ENCODE peak calls at places on chromosomes 6 and 20, in four cellular contexts. One of them, this sample, is unnamed.

GRCh38 chr6:51648236-51648635 is 439.2 kb downstream of the PKHD1 start:
- DNase-seq in CD8-positive, alpha-beta T cell: no peak
- DNase-seq in GM23248: no peak
- DNase-seq in CD8-positive, alpha-beta memory T cell: no peak
- DNase-seq in this sample: no peak

GRCh38 chr6:151808331-151809241 is 1.1 kb downstream of the ESR1 start:
- DNase-seq in CD8-positive, alpha-beta T cell: no peak
- DNase-seq in GM23248: peak; percentile 42
- DNase-seq in CD8-positive, alpha-beta memory T cell: no peak
- DNase-seq in this sample: no peak

GRCh38 chr6:158666637-158667359 is 16.9 kb downstream of the SYTL3 start:
- DNase-seq in CD8-positive, alpha-beta T cell: no peak
- DNase-seq in GM23248: peak; percentile 60
- DNase-seq in CD8-positive, alpha-beta memory T cell: no peak
- DNase-seq in this sample: peak; percentile 86

GRCh38 chr6:77620290-77620882 is 32.5 kb upstream of the MEI4 start:
- DNase-seq in CD8-positive, alpha-beta T cell: no peak
- DNase-seq in GM23248: peak; percentile 6
- DNase-seq in CD8-positive, alpha-beta memory T cell: no peak
- DNase-seq in this sample: no peak

GRCh38 chr20:59645761-59646171 is 41.4 kb downstream of the PHACTR3 start:
- DNase-seq in CD8-positive, alpha-beta T cell: no peak
- DNase-seq in GM23248: peak; percentile 7
- DNase-seq in CD8-positive, alpha-beta memory T cell: no peak
- DNase-seq in this sample: no peak

GRCh38 chr20:25859649-25860530 is 163.2 kb upstream of the ZNF337 start:
- DNase-seq in CD8-positive, alpha-beta T cell: peak; percentile 77
- DNase-seq in GM23248: peak; percentile 82
- DNase-seq in CD8-positive, alpha-beta memory T cell: peak; percentile 77
- DNase-seq in this sample: peak; percentile 88

GRCh38 chr20:50270034-50270395 is 79.4 kb downstream of the CEBPB start:
- DNase-seq in CD8-positive, alpha-beta T cell: no peak
- DNase-seq in GM23248: no peak
- DNase-seq in CD8-positive, alpha-beta memory T cell: no peak
- DNase-seq in this sample: no peak

GRCh38 chr20:5511505-5511904 is 194.8 kb upstream of the PROKR2 start:
- DNase-seq in CD8-positive, alpha-beta T cell: no peak
- DNase-seq in GM23248: no peak
- DNase-seq in CD8-positive, alpha-beta memory T cell: no peak
- DNase-seq in this sample: no peak

GRCh38 chr6:41578714-41579610 is 32.8 kb downstream of the FOXP4 start:
- DNase-seq in CD8-positive, alpha-beta T cell: no peak
- DNase-seq in GM23248: no peak
- DNase-seq in CD8-positive, alpha-beta memory T cell: no peak
- DNase-seq in this sample: no peak

GRCh38 chr20:57408131-57408530 is 16.9 kb downstream of the RBM38 start:
- DNase-seq in CD8-positive, alpha-beta T cell: no peak
- DNase-seq in GM23248: no peak
- DNase-seq in CD8-positive, alpha-beta memory T cell: no peak
- DNase-seq in this sample: no peak

GRCh38 chr6:70849348-70850069 is 107.4 kb downstream of the B3GAT2 start:
- DNase-seq in CD8-positive, alpha-beta T cell: no peak
- DNase-seq in GM23248: no peak
- DNase-seq in CD8-positive, alpha-beta memory T cell: no peak
- DNase-seq in this sample: no peak

GRCh38 chr6:125083684-125083990 is 69.9 kb upstream of the TPD52L1 start:
- DNase-seq in CD8-positive, alpha-beta T cell: no peak
- DNase-seq in GM23248: no peak
- DNase-seq in CD8-positive, alpha-beta memory T cell: no peak
- DNase-seq in this sample: no peak

GRCh38 chr20:33789109-33789857 is 21.9 kb upstream of the CHMP4B start:
- DNase-seq in CD8-positive, alpha-beta T cell: no peak
- DNase-seq in GM23248: peak; percentile 92
- DNase-seq in CD8-positive, alpha-beta memory T cell: no peak
- DNase-seq in this sample: peak; percentile 74

GRCh38 chr20:59812286-59813125 is 120.9 kb downstream of the SYCP2 start:
- DNase-seq in CD8-positive, alpha-beta T cell: no peak
- DNase-seq in GM23248: no peak
- DNase-seq in CD8-positive, alpha-beta memory T cell: no peak
- DNase-seq in this sample: no peak

GRCh38 chr6:30885999-30886896 is 1.9 kb downstream of the DDR1 start:
- DNase-seq in CD8-positive, alpha-beta T cell: peak; percentile 42
- DNase-seq in GM23248: peak; percentile 93
- DNase-seq in CD8-positive, alpha-beta memory T cell: no peak
- DNase-seq in this sample: peak; percentile 59
- H3K4me3 ChIP-seq in CD8-positive, alpha-beta T cell: peak overlapping the region; percentile 55
- H3K4me3 ChIP-seq in GM23248: peak overlapping the region; percentile 72
- H3K4me3 ChIP-seq in CD8-positive, alpha-beta memory T cell: peak overlapping the region; percentile 62
- H3K4me3 ChIP-seq in this sample: peak overlapping the region; percentile 69

DNA sequence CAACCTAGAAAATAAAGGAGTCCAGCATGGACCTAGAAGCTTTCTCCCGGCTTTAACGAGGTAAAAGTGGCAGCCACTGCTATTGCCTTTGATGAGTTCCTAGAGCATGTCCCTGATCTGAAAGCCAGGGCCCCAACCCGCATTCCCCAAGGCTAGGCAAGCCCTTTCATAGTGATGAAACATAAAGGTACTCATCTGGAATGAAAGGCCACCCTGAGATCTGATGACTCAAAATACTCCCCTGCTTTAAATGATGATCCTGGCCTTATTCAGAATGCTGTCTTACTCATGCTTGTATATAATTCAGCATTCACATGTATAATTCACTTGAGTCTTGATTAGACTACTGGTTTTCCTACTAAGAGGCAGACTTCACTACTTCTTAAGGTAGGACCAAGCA is 21.3 kb downstream of the TTPAL start:
- DNase-seq in CD8-positive, alpha-beta T cell: no peak
- DNase-seq in GM23248: peak; percentile 95
- DNase-seq in CD8-positive, alpha-beta memory T cell: no peak
- DNase-seq in this sample: no peak
- H3K4me3 ChIP-seq in CD8-positive, alpha-beta T cell: no peak overlapping the region
- H3K4me3 ChIP-seq in GM23248: peak overlapping the region; percentile 9
- H3K4me3 ChIP-seq in CD8-positive, alpha-beta memory T cell: no peak overlapping the region
- H3K4me3 ChIP-seq in this sample: no peak overlapping the region

GRCh38 chr6:89282749-89283148 is 32.4 kb downstream of the GABRR2 start:
- DNase-seq in CD8-positive, alpha-beta T cell: no peak
- DNase-seq in GM23248: no peak
- DNase-seq in CD8-positive, alpha-beta memory T cell: no peak
- DNase-seq in this sample: no peak

GRCh38 chr6:89281779-89282246 is 33.3 kb downstream of the GABRR2 start:
- DNase-seq in CD8-positive, alpha-beta T cell: peak; percentile 28
- DNase-seq in GM23248: peak; percentile 51
- DNase-seq in CD8-positive, alpha-beta memory T cell: peak; percentile 61
- DNase-seq in this sample: no peak

GRCh38 chr6:89286516-89286915 is 28.6 kb downstream of the GABRR2 start:
- DNase-seq in CD8-positive, alpha-beta T cell: no peak
- DNase-seq in GM23248: no peak
- DNase-seq in CD8-positive, alpha-beta memory T cell: no peak
- DNase-seq in this sample: no peak

GRCh38 chr6:89284963-89285735 is 29.9 kb downstream of the GABRR2 start:
- DNase-seq in CD8-positive, alpha-beta T cell: no peak
- DNase-seq in GM23248: no peak
- DNase-seq in CD8-positive, alpha-beta memory T cell: no peak
- DNase-seq in this sample: no peak

GRCh38 chr6:89284081-89284480 is 31.0 kb downstream of the GABRR2 start:
- DNase-seq in CD8-positive, alpha-beta T cell: no peak
- DNase-seq in GM23248: no peak
- DNase-seq in CD8-positive, alpha-beta memory T cell: no peak
- DNase-seq in this sample: no peak
- H3K4me3 ChIP-seq in CD8-positive, alpha-beta T cell: no peak overlapping the region
- H3K4me3 ChIP-seq in GM23248: no peak overlapping the region
- H3K4me3 ChIP-seq in CD8-positive, alpha-beta memory T cell: no peak overlapping the region
- H3K4me3 ChIP-seq in this sample: no peak overlapping the region

DNA sequence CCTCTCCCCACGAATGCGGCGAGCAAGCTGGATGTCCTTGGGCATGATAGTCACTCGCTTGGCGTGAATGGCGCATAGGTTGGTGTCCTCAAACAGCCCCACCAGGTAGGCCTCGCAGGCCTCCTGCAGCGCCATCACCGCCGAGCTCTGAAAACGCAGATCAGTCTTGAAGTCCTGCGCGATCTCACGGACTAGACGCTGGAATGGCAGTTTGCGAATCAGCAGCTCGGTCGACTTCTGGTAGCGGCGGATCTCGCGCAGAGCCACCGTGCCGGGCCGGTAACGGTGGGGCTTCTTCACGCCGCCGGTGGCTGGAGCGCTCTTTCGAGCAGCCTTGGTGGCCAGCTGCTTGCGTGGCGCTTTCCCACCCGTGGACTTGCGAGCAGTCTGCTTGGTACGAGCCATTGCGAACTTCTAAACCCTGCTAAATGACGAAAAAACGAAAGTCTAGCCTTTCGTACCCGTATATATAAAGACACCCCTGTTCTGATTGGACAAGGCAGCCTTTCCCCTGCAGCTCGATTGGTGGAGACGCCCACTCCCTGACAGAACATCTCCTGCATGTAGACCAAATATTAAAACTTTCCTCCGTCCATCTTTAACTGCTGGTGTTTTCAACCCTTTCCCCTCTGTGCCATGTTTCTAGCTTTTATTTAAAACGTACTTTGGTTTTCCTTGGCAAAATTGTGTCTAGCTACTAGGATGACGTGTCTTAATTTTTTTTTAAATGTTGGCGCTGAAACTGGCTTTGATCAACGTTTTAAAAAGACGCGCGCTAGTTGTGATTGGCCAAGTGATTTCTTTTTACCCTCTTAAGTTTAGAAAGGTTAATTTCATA is 109.8 kb downstream of the HFE start:
- DNase-seq in CD8-positive, alpha-beta T cell: peak; percentile 79
- DNase-seq in GM23248: peak; percentile 89
- DNase-seq in CD8-positive, alpha-beta memory T cell: peak; percentile 93
- DNase-seq in this sample: no peak
- H3K4me3 ChIP-seq in CD8-positive, alpha-beta T cell: peak overlapping the region; percentile 82
- H3K4me3 ChIP-seq in GM23248: peak overlapping the region; percentile 75
- H3K4me3 ChIP-seq in CD8-positive, alpha-beta memory T cell: peak overlapping the region; percentile 84
- H3K4me3 ChIP-seq in this sample: peak overlapping the region; percentile 69

GRCh38 chr6:37516076-37516919 is 16.6 kb upstream of the CCDC167 start:
- DNase-seq in CD8-positive, alpha-beta T cell: peak; percentile 90
- DNase-seq in GM23248: no peak
- DNase-seq in CD8-positive, alpha-beta memory T cell: peak; percentile 97
- DNase-seq in this sample: peak; percentile 80
- H3K4me3 ChIP-seq in CD8-positive, alpha-beta T cell: peak overlapping the region; percentile 52
- H3K4me3 ChIP-seq in GM23248: no peak overlapping the region
- H3K4me3 ChIP-seq in CD8-positive, alpha-beta memory T cell: peak overlapping the region; percentile 79
- H3K4me3 ChIP-seq in this sample: peak overlapping the region; percentile 10

GRCh38 chr6:132114201-132114860 is 163.2 kb upstream of the CCN2 start:
- DNase-seq in CD8-positive, alpha-beta T cell: no peak
- DNase-seq in GM23248: no peak
- DNase-seq in CD8-positive, alpha-beta memory T cell: no peak
- DNase-seq in this sample: no peak

GRCh38 chr6:132118144-132118543 is 167.0 kb upstream of the CCN2 start:
- DNase-seq in CD8-positive, alpha-beta T cell: no peak
- DNase-seq in GM23248: no peak
- DNase-seq in CD8-positive, alpha-beta memory T cell: no peak
- DNase-seq in this sample: no peak

GRCh38 chr6:132115714-132116366 is 164.7 kb upstream of the CCN2 start:
- DNase-seq in CD8-positive, alpha-beta T cell: no peak
- DNase-seq in GM23248: peak; percentile 57
- DNase-seq in CD8-positive, alpha-beta memory T cell: no peak
- DNase-seq in this sample: no peak
- H3K4me3 ChIP-seq in CD8-positive, alpha-beta T cell: no peak overlapping the region
- H3K4me3 ChIP-seq in GM23248: peak overlapping the region; percentile 65
- H3K4me3 ChIP-seq in CD8-positive, alpha-beta memory T cell: no peak overlapping the region
- H3K4me3 ChIP-seq in this sample: peak overlapping the region; percentile 42

DNA sequence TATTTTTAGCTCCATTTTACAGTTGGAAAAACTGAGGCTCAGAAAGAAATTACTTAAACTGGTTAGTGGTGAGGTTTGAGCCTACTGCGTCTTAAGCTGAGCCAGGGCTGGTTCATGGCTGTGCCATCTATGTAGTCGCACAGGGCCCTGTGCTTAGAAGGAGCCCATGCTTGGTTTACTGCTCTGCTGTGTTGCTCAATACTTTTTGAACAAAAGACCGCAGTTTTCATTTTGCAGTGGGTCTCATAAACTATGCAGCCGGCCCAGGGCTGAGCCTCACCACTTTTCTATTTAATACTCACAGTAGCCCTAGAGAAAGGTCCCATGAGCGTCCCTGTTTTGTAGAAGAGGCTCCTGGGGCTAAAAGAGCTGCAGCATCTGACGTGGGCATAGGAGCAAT is 577 bp downstream of the SIRPB2 start:
- DNase-seq in CD8-positive, alpha-beta T cell: no peak
- DNase-seq in GM23248: no peak
- DNase-seq in CD8-positive, alpha-beta memory T cell: no peak
- DNase-seq in this sample: no peak
- H3K4me3 ChIP-seq in CD8-positive, alpha-beta T cell: no peak overlapping the region
- H3K4me3 ChIP-seq in GM23248: no peak overlapping the region
- H3K4me3 ChIP-seq in CD8-positive, alpha-beta memory T cell: no peak overlapping the region
- H3K4me3 ChIP-seq in this sample: peak overlapping the region; percentile 36

DNA sequence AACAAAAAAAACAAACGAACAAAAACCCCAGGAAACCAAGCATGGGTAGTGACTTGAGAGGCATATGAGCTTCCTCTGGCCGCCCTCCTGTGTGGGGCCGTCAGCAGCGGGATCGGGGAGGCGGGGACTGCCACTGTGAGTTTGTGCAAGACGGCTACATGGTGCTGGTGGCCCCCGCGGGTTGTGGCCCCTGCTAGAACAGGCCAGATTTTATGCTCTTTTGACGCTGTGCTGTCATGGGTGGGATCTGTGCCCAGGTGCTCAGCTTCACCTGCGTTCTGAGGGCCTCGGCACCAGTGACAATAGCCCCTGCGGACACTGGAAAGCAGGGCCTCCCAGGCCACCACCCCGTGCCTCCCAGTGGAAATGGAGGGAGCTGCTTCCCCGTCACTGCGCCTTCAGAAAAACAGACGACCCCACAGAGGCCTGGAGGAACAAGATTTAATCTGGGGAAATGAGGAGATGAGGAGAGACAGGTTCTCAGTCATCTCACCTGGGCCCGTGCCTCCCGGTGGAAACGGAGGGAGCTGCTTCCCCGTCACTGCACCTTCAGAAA is 4.7 kb upstream of the KCNQ2 start:
- DNase-seq in CD8-positive, alpha-beta T cell: no peak
- DNase-seq in GM23248: no peak
- DNase-seq in CD8-positive, alpha-beta memory T cell: no peak
- DNase-seq in this sample: no peak
- H3K4me3 ChIP-seq in CD8-positive, alpha-beta T cell: no peak overlapping the region
- H3K4me3 ChIP-seq in GM23248: no peak overlapping the region
- H3K4me3 ChIP-seq in CD8-positive, alpha-beta memory T cell: no peak overlapping the region
- H3K4me3 ChIP-seq in this sample: no peak overlapping the region

DNA sequence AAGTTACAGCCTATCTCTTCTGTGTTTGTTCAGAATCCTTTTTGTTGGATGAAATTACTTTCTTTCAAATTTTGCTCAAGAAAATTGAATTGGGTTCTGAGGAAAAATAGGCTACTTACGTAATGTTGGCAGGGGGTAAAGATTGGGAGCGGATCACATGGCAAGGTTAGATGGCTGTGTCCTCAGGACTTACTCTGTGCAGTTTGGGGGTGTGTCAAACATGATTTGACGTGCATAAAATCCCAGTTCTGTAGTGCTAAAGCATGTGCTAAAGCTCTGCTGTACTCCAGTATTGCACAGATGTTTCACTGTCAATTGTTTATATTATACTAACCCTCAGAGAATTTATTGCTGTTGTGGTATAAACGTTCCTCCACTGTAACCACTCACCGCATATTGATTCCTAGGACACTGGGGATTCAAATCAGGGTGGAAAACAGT is 2.6 kb downstream of the NT5E start:
- DNase-seq in CD8-positive, alpha-beta T cell: no peak
- DNase-seq in GM23248: peak; percentile 68
- DNase-seq in CD8-positive, alpha-beta memory T cell: no peak
- DNase-seq in this sample: no peak
- H3K4me3 ChIP-seq in CD8-positive, alpha-beta T cell: peak overlapping the region; percentile 65
- H3K4me3 ChIP-seq in GM23248: peak overlapping the region; percentile 96
- H3K4me3 ChIP-seq in CD8-positive, alpha-beta memory T cell: no peak overlapping the region
- H3K4me3 ChIP-seq in this sample: no peak overlapping the region

GRCh38 chr6:163181666-163182180 is 232.8 kb upstream of the QKI start:
- DNase-seq in CD8-positive, alpha-beta T cell: no peak
- DNase-seq in GM23248: no peak
- DNase-seq in CD8-positive, alpha-beta memory T cell: no peak
- DNase-seq in this sample: no peak
- H3K4me3 ChIP-seq in CD8-positive, alpha-beta T cell: no peak overlapping the region
- H3K4me3 ChIP-seq in GM23248: no peak overlapping the region
- H3K4me3 ChIP-seq in CD8-positive, alpha-beta memory T cell: no peak overlapping the region
- H3K4me3 ChIP-seq in this sample: peak overlapping the region; percentile 5